ENCODE peak calls at places on chromosomes 4 and X, in five cellular contexts. O, I, W, U and M are unnamed samples.

GRCh38 chr4:15162465-15163283 is 160.4 kb downstream of the CPEB2 start:
- DNase-seq in O (peak), I (peak), W (no peak), U (no peak), M (peak)

GRCh38 chr4:15402146-15402545 is 25.7 kb upstream of the C1QTNF7 start:
- DNase-seq in O (no peak), I (peak), W (no peak), U (no peak), M (no peak)

GRCh38 chrX:72107320-72107719 is 24.4 kb downstream of the RTL5 start:
- DNase-seq in O (no peak), I (peak), W (no peak), U (no peak), M (peak)

GRCh38 chr4:11592276-11592675 is 163.6 kb upstream of the HS3ST1 start:
- DNase-seq in O (no peak), I (no peak), W (no peak), U (no peak), M (no peak)

GRCh38 chrX:130623508-130623907 is 221.7 kb downstream of the RBMX2 start:
- DNase-seq in O (no peak), I (no peak), W (no peak), U (no peak), M (no peak)

GRCh38 chr4:125728568-125728967 is 413.8 kb downstream of the FAT4 start:
- DNase-seq in O (no peak), I (peak), W (no peak), U (no peak), M (peak)

GRCh38 chr4:152935661-152936445 is at the start of gene FHDC1:
- DNase-seq in O (peak), I (no peak), W (peak), U (peak), M (no peak)

GRCh38 chr4:123469696-123470095 is 73.1 kb downstream of the SPRY1 start:
- DNase-seq in O (no peak), I (no peak), W (no peak), U (no peak), M (no peak)

GRCh38 chrX:39975094-39975865 is 122.5 kb downstream of the BCOR start:
- DNase-seq in O (no peak), I (no peak), W (peak), U (peak), M (no peak)

GRCh38 chrX:103774070-103774642 is 2.5 kb upstream of the PLP1 start:
- DNase-seq in O (peak), I (peak), W (no peak), U (no peak), M (peak)

GRCh38 chr4:4666693-4667642 is 125.1 kb upstream of the STX18 start:
- DNase-seq in O (no peak), I (peak), W (no peak), U (no peak), M (peak)

GRCh38 chr4:12651876-12652275 is 832.3 kb downstream of the RAB28 start:
- DNase-seq in O (no peak), I (no peak), W (no peak), U (no peak), M (no peak)

GRCh38 chr4:173135241-173135847 is 33.3 kb upstream of the GALNT7 start:
- DNase-seq in O (no peak), I (peak), W (no peak), U (no peak), M (peak)

GRCh38 chr4:40564004-40564403 is 65.7 kb downstream of the RBM47 start:
- DNase-seq in O (no peak), I (no peak), W (no peak), U (no peak), M (no peak)

GRCh38 chrX:50988649-50989048 is 78.1 kb downstream of the BMP15 start:
- DNase-seq in O (peak), I (peak), W (no peak), U (no peak), M (peak)

GRCh38 chr4:161525121-161525520 is 638.7 kb downstream of the FSTL5 start:
- DNase-seq in O (no peak), I (no peak), W (no peak), U (no peak), M (no peak)

GRCh38 chrX:151082077-151082948 is 94.1 kb upstream of the GPR50 start:
- DNase-seq in O (peak), I (peak), W (peak), U (peak), M (peak)

GRCh38 chrX:53768451-53769246 is 82.1 kb upstream of the HUWE1 start:
- DNase-seq in O (no peak), I (no peak), W (no peak), U (no peak), M (no peak)

GRCh38 chr4:67071641-67072040 is 473.7 kb downstream of the CENPC start:
- DNase-seq in O (no peak), I (no peak), W (no peak), U (no peak), M (no peak)

GRCh38 chr4:1192091-1192492 is 19.7 kb upstream of the SPON2 start:
- DNase-seq in O (no peak), I (peak), W (peak), U (peak), M (peak)

GRCh38 chrX:40151211-40152172 is 53.7 kb upstream of the BCOR start:
- DNase-seq in O (no peak), I (no peak), W (no peak), U (no peak), M (no peak)

GRCh38 chrX:133248177-133248576 is 30.0 kb upstream of the TFDP3 start:
- DNase-seq in O (no peak), I (no peak), W (no peak), U (no peak), M (no peak)

GRCh38 chr4:924107-925096 is 7.7 kb downstream of the GAK start:
- DNase-seq in O (no peak), I (peak), W (peak), U (no peak), M (no peak)

GRCh38 chr4:8699063-8699385 is 106.5 kb downstream of the CPZ start:
- DNase-seq in O (no peak), I (no peak), W (no peak), U (no peak), M (no peak)

GRCh38 chr4:134807231-134807745 is 605.7 kb upstream of the PABPC4L start:
- DNase-seq in O (no peak), I (no peak), W (no peak), U (no peak), M (no peak)

GRCh38 chr4:105474110-105474518 is 252 bp upstream of the PPA2 start:
- DNase-seq in O (no peak), I (peak), W (no peak), U (peak), M (peak)

GRCh38 chr4:126779446-126780166 is 853.2 kb upstream of the INTU start:
- DNase-seq in O (no peak), I (no peak), W (peak), U (no peak), M (peak)

GRCh38 chr4:31290836-31291235 is 570.7 kb downstream of the PCDH7 start:
- DNase-seq in O (no peak), I (no peak), W (no peak), U (no peak), M (no peak)
- H3K4me3 ChIP-seq in O (no peak), I (no peak), W (no peak), U (no peak), M (no peak)

GRCh38 chr4:118680808-118681207 is 4.4 kb upstream of the METTL14 start:
- DNase-seq in O (no peak), I (no peak), W (no peak), U (no peak), M (no peak)

DNA sequence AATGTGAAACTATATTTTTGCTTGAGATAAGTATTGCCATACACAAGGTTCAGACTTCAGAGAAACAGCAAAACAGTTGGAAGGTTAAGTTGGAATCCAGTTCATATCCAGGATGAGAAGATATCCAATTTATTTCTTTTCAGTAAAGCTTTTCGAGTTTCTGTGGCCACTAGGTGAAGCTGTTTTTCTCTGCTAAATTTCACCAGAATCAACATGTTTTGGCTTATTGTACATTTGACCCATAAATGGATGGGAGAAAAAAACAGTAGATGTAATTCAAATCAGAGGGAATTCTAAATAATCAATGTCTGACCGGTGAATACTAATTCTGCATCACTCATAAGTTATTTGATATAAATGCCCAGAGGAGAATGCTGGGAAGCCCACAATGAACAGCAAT is 9.1 kb upstream of the METTL14 start:
- DNase-seq in O (no peak), I (no peak), W (no peak), U (no peak), M (no peak)
- TF ChIP-seq CTCF in O (no peak), I (no peak), W (no peak), U (no peak), M (peak)

DNA sequence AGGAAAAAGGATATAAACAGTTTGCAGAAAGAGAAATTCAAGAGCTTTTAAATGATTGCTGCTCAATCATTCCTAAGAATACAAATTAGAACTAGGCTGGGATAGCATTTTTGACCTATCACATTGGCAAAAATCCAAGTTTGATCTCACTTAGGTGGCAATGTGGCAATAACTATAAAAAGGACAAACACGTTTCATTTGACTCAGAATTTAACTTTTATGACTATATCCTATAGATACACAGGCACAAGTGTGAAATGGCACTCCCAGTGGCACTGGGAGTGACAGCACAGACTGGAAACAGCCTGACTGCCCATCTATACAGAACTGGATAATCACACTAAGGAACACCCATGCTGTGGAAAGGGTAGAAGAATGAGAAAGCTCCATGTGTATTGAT is 11.1 kb downstream of the CENPU start:
- DNase-seq in O (no peak), I (no peak), W (no peak), U (no peak), M (no peak)
- H3K4me3 ChIP-seq in O (no peak), I (no peak), W (no peak), U (no peak), M (no peak)

DNA sequence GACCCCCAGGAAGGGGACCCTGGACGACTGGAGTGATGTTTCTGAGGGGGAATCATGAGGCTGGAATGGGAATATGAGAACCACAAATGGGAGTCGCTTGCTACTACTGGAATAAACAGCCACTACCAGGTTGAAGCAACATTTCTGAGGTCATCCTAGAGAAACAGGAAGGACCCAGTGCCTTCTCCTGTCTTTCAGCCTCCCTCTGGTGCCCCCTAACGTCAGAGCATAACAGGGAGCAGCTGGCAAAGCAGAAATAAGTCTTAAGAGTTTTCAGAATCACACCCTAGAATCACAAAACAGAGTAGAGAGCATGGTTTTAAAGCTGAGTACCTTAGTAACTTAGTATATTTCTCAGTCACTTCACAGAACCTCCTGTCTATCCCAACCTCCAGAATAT is 347.8 kb upstream of the PITX2 start:
- DNase-seq in O (peak), I (peak), W (no peak), U (peak), M (peak)
- TF ChIP-seq CTCF in O (peak), I (peak), W (no peak), U (no peak), M (peak)

DNA sequence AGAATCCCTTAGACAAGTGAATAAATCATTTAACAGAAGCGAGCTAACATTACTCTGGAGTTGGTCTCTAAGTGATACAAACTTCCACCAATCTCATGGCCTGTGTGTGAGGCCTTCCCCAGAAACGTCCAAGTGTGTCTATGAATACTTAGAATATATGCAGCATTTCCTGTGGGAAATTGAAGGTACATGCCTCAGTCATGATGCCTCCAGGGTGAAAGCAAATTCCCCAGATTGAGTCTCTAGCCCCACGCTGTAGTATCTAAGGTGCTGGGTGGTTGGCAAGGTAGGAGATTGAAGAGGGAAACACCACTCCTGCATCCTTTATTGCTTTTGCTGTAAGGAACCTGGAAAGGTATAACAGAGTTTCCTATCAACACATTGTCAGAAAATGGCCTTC is 113.8 kb downstream of the IL13RA2 start:
- DNase-seq in O (no peak), I (no peak), W (no peak), U (no peak), M (no peak)
- H3K4me3 ChIP-seq in O (no peak), I (no peak), W (no peak), U (no peak), M (no peak)

DNA sequence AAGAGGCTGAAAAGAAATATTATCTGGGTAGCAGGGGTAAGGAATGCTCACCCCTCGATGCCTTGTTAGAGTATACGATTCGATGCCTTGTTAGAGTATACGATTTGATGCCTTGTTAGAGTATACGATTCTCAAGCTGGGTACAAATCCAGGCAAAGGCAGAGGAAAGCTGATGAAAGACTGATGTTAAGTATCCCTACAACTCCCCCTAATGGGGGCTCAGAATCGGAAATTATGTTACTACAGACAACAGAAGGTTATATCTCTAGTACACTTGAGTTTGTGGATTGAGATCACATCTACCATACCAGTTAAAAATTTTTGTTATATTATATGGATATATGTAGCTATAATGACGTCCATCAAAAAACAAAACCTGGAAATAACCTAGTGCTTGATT is 4.8 kb downstream of the LRRC66 start:
- DNase-seq in O (no peak), I (peak), W (no peak), U (no peak), M (no peak)
- TF ChIP-seq CTCF in O (no peak), I (peak), W (no peak), U (no peak), M (no peak)

DNA sequence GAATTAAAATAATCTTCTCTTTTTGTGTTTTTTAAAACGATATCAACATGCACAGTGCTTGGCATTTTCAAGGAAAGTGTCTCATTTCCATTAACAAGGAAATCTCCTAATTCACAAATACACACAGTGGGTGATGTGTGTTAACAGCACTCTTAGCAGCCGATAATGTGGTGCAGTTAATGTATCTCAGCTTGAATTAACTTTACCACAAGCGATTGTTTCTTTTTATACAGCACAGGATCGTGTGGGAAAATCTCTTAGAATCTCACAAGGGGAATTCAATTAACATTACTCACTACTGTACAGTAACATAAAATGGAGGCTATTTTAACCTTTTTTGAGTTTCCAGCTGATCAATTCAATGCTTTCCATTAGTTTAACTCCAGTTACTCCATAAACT is 1841.9 kb downstream of the STIM2 start:
- DNase-seq in O (no peak), I (no peak), W (no peak), U (no peak), M (no peak)
- H3K4me3 ChIP-seq in O (no peak), I (no peak), W (no peak), U (no peak), M (no peak)

DNA sequence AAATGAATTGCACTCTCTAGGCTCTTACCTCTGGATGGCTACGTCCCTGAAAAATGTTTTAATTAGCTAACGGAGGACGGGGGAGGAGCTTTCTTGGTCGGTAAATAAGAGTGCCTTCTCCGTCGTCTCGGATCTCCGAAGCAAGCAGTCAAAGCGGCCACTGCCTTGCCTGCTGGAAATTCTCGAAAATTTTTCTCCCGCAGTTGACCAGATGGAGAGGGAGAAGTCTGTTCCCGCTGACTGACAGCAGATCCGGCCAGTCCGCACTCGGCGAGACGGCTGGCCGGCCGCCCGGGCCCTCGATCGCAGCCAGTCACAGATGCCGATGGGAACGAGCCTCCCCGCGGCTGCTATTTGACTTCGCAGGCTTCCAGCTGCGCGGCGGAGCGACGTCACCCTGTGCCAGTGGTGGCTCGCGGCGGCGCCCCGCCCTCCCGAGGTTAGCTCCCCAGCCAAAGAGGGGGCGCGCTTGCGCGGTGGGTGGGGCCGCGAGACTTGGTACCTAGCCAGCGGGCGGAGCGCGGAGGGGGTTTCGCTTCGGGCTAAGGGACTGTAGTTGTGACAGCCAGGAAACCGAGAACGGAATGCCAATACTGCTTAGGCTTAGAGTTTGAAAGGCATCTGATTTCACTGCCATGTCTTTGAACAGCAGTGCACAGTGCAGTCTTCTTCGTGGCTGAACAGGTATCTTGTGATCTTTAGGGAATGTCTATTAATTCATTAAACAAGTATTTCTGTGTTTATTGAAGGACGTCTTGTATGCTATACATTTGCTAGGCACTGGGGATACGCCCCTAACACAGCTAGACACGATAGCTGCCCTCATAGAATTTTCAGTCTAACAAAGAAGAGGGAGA is at the start of gene PPM1K:
- DNase-seq in O (peak), I (peak), W (peak), U (peak), M (peak)
- TF ChIP-seq CTCF in O (no peak), I (peak), W (no peak), U (no peak), M (no peak)

DNA sequence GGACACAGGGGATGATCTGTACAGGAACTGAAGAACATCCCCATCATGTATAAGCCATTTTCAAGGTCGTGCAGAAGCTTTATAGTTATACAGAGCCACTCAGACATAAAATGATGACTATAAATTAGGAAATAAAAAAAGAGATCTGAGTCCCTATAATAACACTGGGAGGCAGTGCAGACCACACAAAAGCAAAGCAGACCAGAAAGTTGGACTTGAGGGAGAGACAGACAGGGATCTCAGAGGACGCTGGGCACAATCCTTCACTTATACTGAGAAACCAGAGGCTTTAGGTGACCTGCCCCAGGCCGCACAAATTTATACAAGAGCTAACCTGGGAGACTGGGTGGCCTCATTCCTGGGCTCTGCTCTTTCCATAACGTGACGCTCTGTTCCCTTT is 70.5 kb downstream of the HADH start:
- DNase-seq in O (no peak), I (peak), W (no peak), U (no peak), M (peak)
- H3K4me3 ChIP-seq in O (no peak), I (no peak), W (no peak), U (no peak), M (no peak)